ENCODE peak calls at places on chromosomes 4 and X, in ten cellular contexts. E is astrocyte; D is tibial nerve; L is psoas muscle; V is right lobe of liver; P is PC-9; R is PC-3; Z is CD4-positive, alpha-beta memory T cell; N is A549; K is mammary epithelial cell. Y is an unnamed sample. For H3K4me1, the result is how much of the 10 kb centered on the place peaks cover.

GRCh38 chrX:97705936-97706335 is 822.2 kb downstream of the RPA4 start:
- DNase-seq in E (no peak), D (no peak), L (no peak), V (no peak), P (no peak), R (no peak), Z (no peak), N (no peak), K (no peak), Y (no peak)

GRCh38 chrX:49263631-49264030 is 879 bp downstream of the FOXP3 start:
- DNase-seq in E (no peak), D (no peak), L (no peak), V (no peak), P (no peak), R (no peak), Z (no peak), N (no peak), K (no peak), Y (no peak)

GRCh38 chrX:13001961-13002671 is 27.2 kb downstream of the TMSB4X start:
- DNase-seq in E (no peak), D (no peak), L (no peak), V (no peak), P (no peak), R (peak), Z (no peak), N (no peak), K (peak), Y (no peak)

GRCh38 chr4:74320559-74321118 is 12.4 kb downstream of the EPGN start:
- DNase-seq in E (peak), D (no peak), L (no peak), V (no peak), P (peak), R (peak), Z (peak), N (peak), K (peak), Y (peak)

GRCh38 chr4:20251061-20251795 is 477 bp upstream of the SLIT2 start:
- DNase-seq in E (no peak), D (no peak), L (no peak), V (no peak), P (no peak), R (peak), Z (no peak), N (no peak), K (no peak), Y (no peak)

GRCh38 chrX:136200466-136200865 is 50.7 kb downstream of the MAP7D3 start:
- DNase-seq in E (peak), D (no peak), L (no peak), V (no peak), P (no peak), R (peak), Z (no peak), N (peak), K (peak), Y (no peak)

GRCh38 chrX:12065251-12065650 is 73.0 kb upstream of the FRMPD4 start:
- DNase-seq in E (peak), D (no peak), L (no peak), V (no peak), P (peak), R (peak), Z (no peak), N (no peak), K (peak), Y (peak)

GRCh38 chrX:129739591-129739990 is 812 bp downstream of the XPNPEP2 start:
- DNase-seq in E (no peak), D (no peak), L (no peak), V (no peak), P (peak), R (no peak), Z (no peak), N (no peak), K (no peak), Y (peak)

GRCh38 chr4:3873446-3874415 is 107.5 kb downstream of the ADRA2C start:
- DNase-seq in E (no peak), D (no peak), L (no peak), V (peak), P (no peak), R (no peak), Z (no peak), N (no peak), K (no peak), Y (no peak)

GRCh38 chr4:180828455-180829018 is 1414.7 kb upstream of the TENM3 start:
- DNase-seq in E (peak), D (peak), L (no peak), V (no peak), P (peak), R (peak), Z (no peak), N (no peak), K (peak), Y (no peak)

GRCh38 chr4:118752551-118752950 is 67.4 kb downstream of the METTL14 start:
- DNase-seq in E (peak), D (no peak), L (no peak), V (no peak), P (no peak), R (no peak), Z (no peak), N (no peak), K (no peak), Y (no peak)

GRCh38 chr4:105140684-105141490 is 5.8 kb upstream of the TET2 start:
- DNase-seq in E (no peak), D (peak), L (no peak), V (no peak), P (no peak), R (peak), Z (peak), N (peak), K (no peak), Y (peak)

GRCh38 chr4:1863297-1864033 is 7.5 kb upstream of the LETM1 start:
- DNase-seq in E (no peak), D (no peak), L (no peak), V (no peak), P (no peak), R (no peak), Z (no peak), N (no peak), K (no peak), Y (no peak)

GRCh38 chrX:43716696-43717095 is 60.6 kb downstream of the MAOA start:
- DNase-seq in E (no peak), D (no peak), L (no peak), V (no peak), P (no peak), R (peak), Z (no peak), N (no peak), K (peak), Y (no peak)
- H3K4me1 ChIP-seq in E (under half), D (under half), L (under half), V (under half), P (under half), R (under half), Z (under half), N (under half), K (under half), Y (under half)

DNA sequence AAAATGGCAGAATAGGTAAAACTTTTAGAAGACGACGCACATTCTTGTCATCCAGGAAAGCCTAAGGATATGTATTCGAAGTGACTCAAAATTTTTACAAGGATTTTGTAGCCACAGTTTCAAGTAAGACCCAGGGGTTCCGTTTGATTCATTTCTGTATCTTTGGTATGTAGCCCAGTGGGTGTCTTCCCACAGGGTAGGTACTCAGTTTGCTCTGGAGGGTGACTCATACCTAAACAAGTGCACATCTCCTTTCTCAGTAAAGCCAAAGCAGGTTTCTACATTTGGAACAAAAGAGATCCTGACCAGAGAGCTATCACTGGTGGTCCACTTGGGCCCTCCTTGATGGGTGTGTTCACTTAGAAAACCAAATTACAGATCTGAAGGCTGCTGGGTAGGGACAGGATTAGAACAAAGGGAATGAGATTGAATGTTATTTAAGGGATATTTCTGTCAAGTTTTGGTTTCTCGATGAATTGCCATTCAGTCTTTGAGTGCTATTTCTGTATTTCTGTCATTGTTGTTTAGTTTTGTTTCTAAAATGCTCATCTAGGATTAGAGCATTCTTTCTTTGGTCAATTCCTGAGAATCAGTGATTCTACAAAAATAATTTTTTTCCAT is 56.1 kb downstream of the PLS3 start:
- DNase-seq in E (peak), D (no peak), L (no peak), V (no peak), P (peak), R (peak), Z (no peak), N (peak), K (peak), Y (no peak)
- H3K4me3 ChIP-seq in E (peak), D (no peak), L (no peak), V (no peak), P (no peak), R (peak), Z (no peak), N (peak), K (no peak), Y (no peak)

GRCh38 chrX:34658316-34658715 is 1.2 kb upstream of the TMEM47 start:
- DNase-seq in E (no peak), D (no peak), L (no peak), V (no peak), P (no peak), R (no peak), Z (no peak), N (no peak), K (no peak), Y (no peak)
- H3K4me1 ChIP-seq in E (under half), D (under half), L (under half), V (under half), P (under half), R (under half), Z (under half), N (under half), K (under half), Y (under half)

GRCh38 chr4:109816082-109816442 is 500 bp downstream of the GAR1 start:
- DNase-seq in E (no peak), D (no peak), L (no peak), V (no peak), P (no peak), R (no peak), Z (peak), N (no peak), K (peak), Y (no peak)

GRCh38 chr4:109815151-109816081 is at the start of gene GAR1:
- DNase-seq in E (peak), D (peak), L (peak), V (peak), P (peak), R (peak), Z (peak), N (peak), K (peak), Y (peak)

GRCh38 chr4:109818268-109818667 is 2.7 kb downstream of the GAR1 start:
- DNase-seq in E (no peak), D (no peak), L (no peak), V (no peak), P (no peak), R (no peak), Z (no peak), N (no peak), K (no peak), Y (no peak)

GRCh38 chr4:109820563-109820962 is 5.0 kb downstream of the GAR1 start:
- DNase-seq in E (peak), D (no peak), L (no peak), V (no peak), P (no peak), R (no peak), Z (no peak), N (no peak), K (peak), Y (no peak)

DNA sequence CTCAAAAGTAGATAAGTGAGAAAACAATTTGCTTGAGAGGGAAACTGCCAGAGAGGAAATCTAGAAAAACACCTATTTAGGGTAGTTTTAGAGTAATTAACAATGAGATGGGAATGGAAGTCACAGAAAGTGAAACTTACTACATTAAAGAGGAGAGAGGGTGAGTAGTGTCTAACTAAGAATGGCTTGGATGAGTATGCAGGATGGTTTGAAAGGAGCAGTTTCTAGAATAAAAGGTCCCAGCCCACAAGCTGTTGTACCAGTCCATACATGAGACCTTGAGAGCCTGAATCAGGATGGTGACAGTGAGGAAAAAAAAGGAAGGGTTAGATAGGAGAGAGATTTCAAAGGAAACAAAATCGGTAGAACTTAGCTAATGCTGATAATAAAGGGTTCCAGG is 1.3 kb downstream of the GAR1 start:
- DNase-seq in E (no peak), D (no peak), L (no peak), V (no peak), P (no peak), R (no peak), Z (no peak), N (no peak), K (no peak), Y (no peak)
- H3K4me3 ChIP-seq in E (peak), D (no peak), L (peak), V (no peak), P (peak), R (peak), Z (no peak), N (peak), K (peak), Y (peak)

GRCh38 chr4:87046111-87046510 is 111.3 kb downstream of the AFF1 start:
- DNase-seq in E (no peak), D (no peak), L (no peak), V (no peak), P (no peak), R (no peak), Z (no peak), N (no peak), K (no peak), Y (no peak)
- H3K4me1 ChIP-seq in E (under half), D (under half), L (half or more), V (under half), P (under half), R (under half), Z (under half), N (under half), K (under half), Y (under half)

GRCh38 chrX:114127411-114128025 is 456.4 kb upstream of the HTR2C start:
- DNase-seq in E (no peak), D (no peak), L (no peak), V (no peak), P (no peak), R (no peak), Z (no peak), N (no peak), K (no peak), Y (no peak)

DNA sequence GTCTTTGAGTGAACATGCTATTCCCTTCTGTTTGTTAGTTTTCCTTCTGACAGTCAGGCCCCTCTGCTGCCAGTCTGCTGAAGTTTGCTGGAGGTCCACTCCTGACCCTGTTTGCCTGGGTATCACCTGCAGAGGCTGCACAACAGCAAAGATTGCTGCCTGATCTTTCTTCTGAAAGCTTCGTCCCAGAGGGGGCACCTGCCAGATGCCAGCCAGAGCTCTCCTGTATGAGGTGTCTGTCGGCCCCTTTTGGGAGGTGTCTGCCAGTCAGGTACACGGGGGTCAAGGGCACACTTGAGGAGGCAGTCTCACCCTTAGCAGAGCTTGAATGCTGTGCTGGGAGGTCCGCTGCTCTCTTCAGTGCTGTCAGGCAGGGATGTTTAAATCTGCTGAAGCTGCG is 456.9 kb upstream of the HTR2C start:
- DNase-seq in E (no peak), D (no peak), L (no peak), V (no peak), P (no peak), R (no peak), Z (no peak), N (no peak), K (no peak), Y (no peak)
- H3K4me3 ChIP-seq in E (no peak), D (no peak), L (no peak), V (no peak), P (no peak), R (no peak), Z (no peak), N (no peak), K (no peak), Y (no peak)

GRCh38 chr4:6767725-6768538 is 14.6 kb upstream of the KIAA0232 start:
- DNase-seq in E (no peak), D (no peak), L (peak), V (no peak), P (peak), R (no peak), Z (no peak), N (no peak), K (no peak), Y (no peak)
- H3K4me1 ChIP-seq in E (under half), D (under half), L (half or more), V (under half), P (half or more), R (under half), Z (under half), N (under half), K (under half), Y (under half)

GRCh38 chr4:5192678-5193077 is 141.4 kb downstream of the STK32B start:
- DNase-seq in E (no peak), D (no peak), L (no peak), V (no peak), P (no peak), R (no peak), Z (no peak), N (no peak), K (no peak), Y (no peak)
- H3K4me3 ChIP-seq in E (no peak), D (no peak), L (no peak), V (no peak), P (no peak), R (no peak), Z (no peak), N (no peak), K (no peak), Y (no peak)

GRCh38 chrX:154729439-154729838 is 21.4 kb downstream of the GAB3 start:
- DNase-seq in E (no peak), D (no peak), L (no peak), V (no peak), P (no peak), R (no peak), Z (no peak), N (no peak), K (no peak), Y (no peak)

GRCh38 chrX:154731881-154732280 is 19.0 kb downstream of the GAB3 start:
- DNase-seq in E (no peak), D (no peak), L (no peak), V (no peak), P (no peak), R (peak), Z (no peak), N (no peak), K (no peak), Y (no peak)

GRCh38 chrX:154728791-154729190 is 22.1 kb downstream of the GAB3 start:
- DNase-seq in E (no peak), D (no peak), L (no peak), V (no peak), P (no peak), R (no peak), Z (no peak), N (no peak), K (no peak), Y (no peak)

GRCh38 chrX:154731203-154731602 is 19.7 kb downstream of the GAB3 start:
- DNase-seq in E (no peak), D (no peak), L (no peak), V (no peak), P (no peak), R (no peak), Z (no peak), N (no peak), K (no peak), Y (no peak)

GRCh38 chrX:154730271-154730883 is 20.5 kb downstream of the GAB3 start:
- DNase-seq in E (peak), D (no peak), L (peak), V (peak), P (no peak), R (peak), Z (no peak), N (no peak), K (no peak), Y (no peak)
- H3K4me1 ChIP-seq in E (half or more), D (under half), L (half or more), V (under half), P (under half), R (half or more), Z (half or more), N (half or more), K (under half), Y (under half)

DNA sequence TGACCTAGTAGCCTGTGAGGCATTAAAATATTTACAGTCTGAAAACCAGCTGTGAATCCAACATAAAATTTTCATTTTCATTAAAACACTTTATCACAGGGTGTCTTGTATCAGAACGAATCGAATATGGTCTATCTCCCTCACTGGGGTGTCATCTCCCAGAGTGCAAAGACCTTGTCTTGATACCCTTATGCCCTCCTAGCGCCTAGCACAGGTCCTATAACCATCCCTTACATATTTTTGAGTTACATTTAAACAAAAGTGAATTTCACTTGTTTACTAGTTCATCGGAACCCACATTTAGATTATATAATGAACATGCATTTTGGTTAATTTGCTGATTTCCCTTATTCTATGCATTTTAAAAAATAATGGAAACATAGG is 14.0 kb downstream of the DIPK2B start:
- DNase-seq in E (no peak), D (no peak), L (no peak), V (no peak), P (no peak), R (no peak), Z (peak), N (no peak), K (no peak), Y (no peak)
- H3K4me3 ChIP-seq in E (peak), D (no peak), L (no peak), V (no peak), P (no peak), R (peak), Z (no peak), N (no peak), K (no peak), Y (no peak)

Y was measured in Caco-2.